ENCODE peak calls at places on chromosomes 7 and 10, in eight cellular contexts. H is kidney, Q is spleen, E is tibial artery, U is SK-N-SH, N is chondrocyte, Y is cardiac muscle cell, B is astrocyte. X is an unnamed sample.

GRCh38 chr7:113831509-113831908 is 87.3 kb downstream of the PPP1R3A start:
- DNase-seq in Y (no peak), E (no peak), B (peak), H (no peak), N (no peak), Q (no peak), U (no peak), X (no peak)

GRCh38 chr7:129401968-129402860 is 32.0 kb upstream of the STRIP2 start:
- DNase-seq in Q (no peak), U (no peak), E (no peak), N (no peak), H (no peak), B (no peak), Y (no peak), X (no peak)

GRCh38 chr10:93211989-93212388 is 138.3 kb downstream of the CYP26A1 start:
- DNase-seq in U (no peak), Q (no peak), E (no peak), H (no peak), N (no peak), B (no peak), Y (no peak), X (no peak)

GRCh38 chr10:32489935-32490334 is 44.0 kb downstream of the CCDC7 start:
- DNase-seq in Y (no peak), N (no peak), E (no peak), Q (no peak), H (no peak), B (peak), U (no peak), X (no peak)

GRCh38 chr7:100949227-100949930 is at the start of gene MUC3A:
- DNase-seq in H (no peak), B (no peak), U (no peak), N (peak), E (no peak), Q (peak), Y (no peak), X (no peak)

GRCh38 chr7:31875424-31875823 is 188.4 kb downstream of the PPP1R17 start:
- DNase-seq in H (no peak), U (no peak), Y (no peak), Q (no peak), B (no peak), N (no peak), E (peak), X (no peak)

GRCh38 chr7:55432937-55433784 is 68.0 kb downstream of the LANCL2 start:
- DNase-seq in U (peak), B (no peak), Q (no peak), N (no peak), Y (peak), E (no peak), H (no peak), X (no peak)

GRCh38 chr10:2201534-2202104 is 464.3 kb upstream of the ADARB2 start:
- DNase-seq in Q (no peak), U (no peak), Y (no peak), N (no peak), B (no peak), E (no peak), H (no peak), X (no peak)

GRCh38 chr10:79059859-79060379 is 8.8 kb upstream of the ZMIZ1 start:
- DNase-seq in Q (peak), U (no peak), N (peak), Y (no peak), H (peak), E (peak), B (no peak), X (peak)

GRCh38 chr10:127587668-127588395 is 38.7 kb downstream of the NPS start:
- DNase-seq in N (no peak), Q (no peak), U (no peak), E (no peak), H (no peak), Y (no peak), B (no peak), X (no peak)

GRCh38 chr10:22712959-22713852 is 1.2 kb downstream of the PIP4K2A start:
- DNase-seq in Y (peak), H (peak), B (no peak), E (no peak), N (no peak), U (peak), Q (peak), X (peak)

GRCh38 chr7:33814958-33815735 is 90.2 kb upstream of the BMPER start:
- DNase-seq in Y (no peak), N (no peak), H (no peak), U (no peak), B (no peak), E (peak), Q (no peak), X (no peak)

GRCh38 chr10:48496831-48497792 is 107.8 kb downstream of the ARHGAP22 start:
- DNase-seq in Y (no peak), Q (no peak), N (peak), U (no peak), E (no peak), B (peak), H (no peak), X (no peak)

GRCh38 chr7:55474944-55475911 is 97.1 kb downstream of the VOPP1 start:
- DNase-seq in Y (no peak), Q (peak), U (no peak), H (peak), E (no peak), B (no peak), N (no peak), X (no peak)

GRCh38 chr10:28087675-28088351 is 88.9 kb upstream of the ODAD2 start:
- DNase-seq in U (no peak), E (no peak), Q (no peak), Y (no peak), H (no peak), B (peak), N (no peak), X (peak)

DNA sequence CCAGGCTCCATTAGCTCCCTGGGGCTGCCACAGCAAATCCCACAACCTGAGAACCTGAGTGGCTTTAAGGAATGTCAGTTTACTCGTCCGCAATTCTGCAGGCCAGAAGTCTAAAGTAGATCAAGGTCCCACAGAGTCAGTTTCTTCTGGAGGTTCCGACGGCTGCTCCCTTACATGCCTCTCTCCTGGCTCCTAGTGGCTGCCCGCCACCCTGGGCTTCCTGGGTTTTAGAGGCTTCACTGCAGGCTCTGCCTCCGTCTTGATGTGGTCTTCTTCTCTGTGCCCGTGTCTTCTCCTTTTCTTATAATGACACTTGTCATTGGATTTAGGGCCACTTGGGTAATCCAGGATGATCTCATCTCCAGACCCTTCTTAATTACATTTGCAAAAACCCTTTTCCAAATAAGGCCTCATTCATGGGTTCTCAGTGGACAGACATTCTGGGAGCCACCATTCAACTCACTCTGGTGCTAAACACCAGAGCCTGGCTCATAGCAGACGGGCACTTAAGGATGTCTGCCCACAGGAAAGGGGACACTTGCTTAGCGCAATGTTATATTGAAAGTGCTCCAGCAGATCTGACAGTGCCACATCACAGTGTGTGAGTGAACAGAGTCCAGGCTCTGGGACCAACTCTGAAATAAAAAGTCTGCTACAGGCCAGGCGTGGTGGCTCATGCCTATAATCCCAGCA is 77.6 kb downstream of the VWC2 start:
- DNase-seq in U (no peak), Q (no peak), B (no peak), N (no peak), Y (peak), H (no peak), E (no peak), X (no peak)
- TF ChIP-seq CTCF in U (peak), Q (no peak), B (no peak), N (no peak), Y (no peak), H (no peak), E (no peak), X (no peak)

GRCh38 chr10:99297033-99297432 is 32.1 kb upstream of the CNNM1 start:
- DNase-seq in N (no peak), Q (no peak), Y (no peak), B (no peak), E (no peak), H (no peak), U (peak), X (no peak)
- TF ChIP-seq CTCF in N (no peak), Q (no peak), Y (no peak), B (no peak), E (no peak), H (no peak), U (no peak), X (no peak)

GRCh38 chr7:51299391-51300133 is 17.0 kb downstream of the COBL start:
- DNase-seq in N (no peak), U (no peak), E (no peak), Y (no peak), H (peak), B (no peak), Q (no peak), X (no peak)
- TF ChIP-seq CTCF in N (peak), U (no peak), E (no peak), Y (no peak), H (no peak), B (no peak), Q (no peak), X (no peak)

GRCh38 chr7:158010956-158011698 is 576.5 kb downstream of the PTPRN2 start:
- DNase-seq in B (no peak), Q (no peak), Y (no peak), U (no peak), N (no peak), H (no peak), E (no peak), X (no peak)
- TF ChIP-seq CTCF in B (no peak), Q (no peak), Y (no peak), U (no peak), N (no peak), H (no peak), E (no peak), X (no peak)

DNA sequence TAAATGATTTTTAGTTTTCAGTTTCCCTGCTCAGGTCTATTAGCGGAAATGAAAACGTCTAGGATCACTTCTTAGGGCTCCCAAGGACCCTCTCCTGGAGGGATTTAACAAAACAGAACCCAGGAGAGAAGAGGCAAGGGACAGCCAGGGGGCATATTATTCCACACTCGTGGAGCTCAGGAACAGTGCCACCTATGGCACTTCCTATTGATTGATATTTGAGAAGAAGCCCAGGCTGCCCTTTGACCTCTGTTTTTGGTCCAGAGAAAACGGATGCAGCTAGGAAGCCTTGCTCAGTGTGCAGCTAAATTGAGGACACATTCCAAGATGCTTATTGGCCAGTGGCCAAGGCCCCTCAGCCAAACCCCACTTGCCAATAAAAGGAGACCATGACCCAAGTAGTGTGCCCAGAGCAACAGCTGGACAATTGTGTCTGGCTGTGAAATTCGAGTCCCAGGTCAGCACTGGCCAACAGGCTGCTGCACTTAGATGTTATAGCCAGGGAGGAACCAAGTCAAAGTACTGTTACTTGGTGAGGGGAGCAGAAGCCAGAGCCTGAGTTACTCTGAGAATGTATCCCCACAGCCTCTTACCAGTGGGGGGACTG is 24.0 kb upstream of the GPNMB start:
- DNase-seq in B (no peak), N (no peak), H (no peak), Y (peak), Q (no peak), U (no peak), E (no peak), X (no peak)
- TF ChIP-seq CTCF in B (no peak), N (no peak), H (no peak), Y (no peak), Q (no peak), U (no peak), E (no peak), X (no peak)

GRCh38 chr10:130782467-130782866 is 529.1 kb downstream of the TCERG1L start:
- DNase-seq in H (peak), Q (no peak), U (no peak), Y (no peak), B (no peak), E (no peak), N (no peak), X (no peak)
- TF ChIP-seq CTCF in H (no peak), Q (no peak), U (no peak), Y (no peak), B (no peak), E (no peak), N (no peak), X (no peak)

DNA sequence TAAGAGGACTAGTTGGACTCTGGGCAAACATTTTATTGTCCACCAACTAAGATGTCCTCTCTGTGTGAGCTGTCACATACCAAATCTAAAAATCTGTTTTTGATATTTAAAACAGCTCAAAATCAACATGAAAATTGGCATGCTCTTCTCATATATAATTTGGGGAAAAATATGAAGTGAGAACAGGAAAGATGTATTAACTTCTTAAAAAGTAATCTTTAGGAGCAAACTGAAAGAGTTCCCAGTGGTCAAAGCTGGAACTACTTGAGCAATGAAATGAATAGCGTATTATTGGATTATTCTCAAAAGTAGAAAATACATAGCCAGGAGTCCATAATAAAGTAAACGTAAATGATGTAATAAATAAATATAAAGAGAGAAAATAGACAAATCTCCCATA is 147.2 kb downstream of the DYNC1I1 start:
- DNase-seq in B (no peak), E (no peak), H (no peak), Y (no peak), N (no peak), Q (no peak), U (no peak), X (no peak)
- TF ChIP-seq CTCF in B (peak), E (no peak), H (no peak), Y (no peak), N (peak), Q (no peak), U (peak), X (peak)

DNA sequence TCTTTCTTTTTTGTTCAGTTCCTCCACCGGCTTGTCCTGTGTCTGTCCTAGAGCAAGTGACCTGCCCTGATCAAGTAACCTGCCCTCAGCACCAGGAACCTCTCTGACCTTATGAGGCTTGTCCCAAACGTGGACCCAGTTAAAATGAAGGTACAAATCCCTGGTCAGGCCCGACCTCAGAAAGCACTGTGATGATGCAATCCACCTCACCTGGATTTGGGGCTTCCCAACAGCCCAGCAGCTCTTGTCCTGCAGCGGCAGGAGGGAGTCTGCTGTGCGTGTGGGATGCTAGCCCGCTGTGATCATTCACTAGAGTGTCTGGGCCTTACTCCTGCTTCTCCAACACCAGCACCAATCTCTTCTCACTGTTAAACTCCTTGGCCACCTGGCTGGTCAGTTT is 11.2 kb downstream of the COL17A1 start:
- DNase-seq in N (no peak), B (no peak), E (no peak), Q (no peak), U (no peak), Y (no peak), H (no peak), X (no peak)
- TF ChIP-seq CTCF in N (no peak), B (no peak), E (no peak), Q (no peak), U (no peak), Y (no peak), H (no peak), X (no peak)

GRCh38 chr7:64636386-64636785 is 29.5 kb upstream of the ZNF107 start:
- DNase-seq in B (no peak), N (no peak), U (peak), H (no peak), Y (no peak), E (no peak), Q (no peak), X (no peak)
- TF ChIP-seq CTCF in B (no peak), N (peak), U (peak), H (no peak), Y (no peak), E (no peak), Q (no peak), X (peak)